ENCODE peak calls at places on chromosomes 13 and 19, in five cellular contexts. N, U, S, W and O are unnamed samples.

GRCh38 chr19:18646535-18647370 is 9.9 kb downstream of the KLHL26 start:
- DNase-seq in U (no peak), W (no peak), S (no peak), N (no peak), O (no peak)

GRCh38 chr13:91482427-91482826 is 84.0 kb downstream of the GPC5 start:
- DNase-seq in N (no peak), S (no peak), U (peak), W (peak), O (no peak)

GRCh38 chr13:109665781-109666249 is 120.6 kb downstream of the IRS2 start:
- DNase-seq in N (no peak), U (no peak), W (no peak), S (no peak), O (no peak)

GRCh38 chr13:74129500-74130144 is 4.6 kb downstream of the KLF12 start:
- DNase-seq in S (no peak), U (no peak), W (peak), N (no peak), O (no peak)

GRCh38 chr19:34313188-34313587 is 51.8 kb upstream of the GPI start:
- DNase-seq in N (no peak), U (no peak), W (peak), S (no peak), O (peak)

GRCh38 chr13:66565261-66565660 is 664.9 kb downstream of the PCDH9 start:
- DNase-seq in U (no peak), W (no peak), S (no peak), N (no peak), O (no peak)

GRCh38 chr19:35498220-35498619 is 8.0 kb upstream of the KRTDAP start:
- DNase-seq in N (no peak), S (no peak), W (no peak), U (no peak), O (no peak)

GRCh38 chr13:80873589-80873988 is 532.7 kb upstream of the SPRY2 start:
- DNase-seq in W (no peak), U (no peak), S (no peak), N (no peak), O (no peak)